ENCODE peak calls at places on chromosomes 13 and 19, in ten cellular contexts. U is cardiac fibroblast, Z is left lung, S is astrocyte of the spinal cord, L is lower leg skin, A is GM23338, E is nephron progenitor cell, V is osteocyte, R is bronchial epithelial cell, M is choroid plexus epithelial cell. Q is an unnamed sample.

GRCh38 chr13:64482373-64482772 is 2747.8 kb downstream of the PCDH9 start:
- DNase-seq in U (peak), Z (no peak), S (no peak), L (no peak), A (no peak), E (no peak), V (no peak), R (no peak), M (no peak), Q (no peak)

GRCh38 chr13:58542530-58542929 is 911.0 kb downstream of the PCDH17 start:
- DNase-seq in U (no peak), Z (no peak), S (no peak), L (no peak), A (no peak), E (no peak), V (no peak), R (no peak), M (no peak), Q (no peak)

GRCh38 chr19:3670796-3671679 is 29.2 kb downstream of the PIP5K1C start:
- DNase-seq in U (peak), Z (peak), S (peak), L (peak), A (no peak), E (no peak), V (no peak), R (no peak), M (peak), Q (no peak)

GRCh38 chr13:95893861-95894260 is 159.3 kb downstream of the UGGT2 start:
- DNase-seq in U (no peak), Z (no peak), S (no peak), L (no peak), A (no peak), E (no peak), V (no peak), R (no peak), M (no peak), Q (no peak)

GRCh38 chr19:6970478-6970877 is 50.8 kb downstream of the MBD3L2B start:
- DNase-seq in U (no peak), Z (no peak), S (no peak), L (no peak), A (no peak), E (no peak), V (no peak), R (no peak), M (no peak), Q (no peak)

GRCh38 chr19:2455481-2456300 is 1.1 kb downstream of the LMNB2 start:
- DNase-seq in U (peak), Z (peak), S (no peak), L (no peak), A (no peak), E (peak), V (peak), R (no peak), M (peak), Q (peak)

GRCh38 chr19:16441661-16442071 is 30.1 kb downstream of the EPS15L1 start:
- DNase-seq in U (no peak), Z (peak), S (no peak), L (no peak), A (peak), E (peak), V (no peak), R (no peak), M (peak), Q (peak)

GRCh38 chr13:42047561-42048322 is 706 bp upstream of the DGKH start:
- DNase-seq in U (peak), Z (peak), S (peak), L (peak), A (peak), E (peak), V (no peak), R (peak), M (peak), Q (peak)

GRCh38 chr13:36026556-36026955 is 104.6 kb downstream of the DCLK1 start:
- DNase-seq in U (peak), Z (no peak), S (no peak), L (no peak), A (no peak), E (no peak), V (no peak), R (no peak), M (peak), Q (no peak)

GRCh38 chr13:63435668-63436275 is 2020.1 kb upstream of the PCDH20 start:
- DNase-seq in U (peak), Z (no peak), S (peak), L (no peak), A (no peak), E (no peak), V (no peak), R (peak), M (peak), Q (peak)

GRCh38 chr19:35040826-35041547 is 534 bp upstream of the HPN start:
- DNase-seq in U (no peak), Z (peak), S (no peak), L (peak), A (peak), E (peak), V (no peak), R (no peak), M (peak), Q (no peak)

GRCh38 chr13:40082644-40083043 is 427.2 kb downstream of the COG6 start:
- DNase-seq in U (no peak), Z (no peak), S (peak), L (no peak), A (no peak), E (no peak), V (no peak), R (no peak), M (peak), Q (no peak)
- TF ChIP-seq CTCF in U (no peak), Z (no peak), S (peak), L (no peak), A (peak), E (no peak), V (no peak), R (no peak), M (peak), Q (no peak)

GRCh38 chr13:94112731-94113130 is 366.8 kb downstream of the DCT start:
- DNase-seq in U (no peak), Z (no peak), S (no peak), L (no peak), A (no peak), E (no peak), V (no peak), R (no peak), M (no peak), Q (no peak)

GRCh38 chr13:94119360-94119936 is 360.0 kb downstream of the DCT start:
- DNase-seq in U (no peak), Z (no peak), S (no peak), L (no peak), A (no peak), E (no peak), V (no peak), R (no peak), M (no peak), Q (no peak)

GRCh38 chr13:94112227-94112626 is 367.3 kb downstream of the DCT start:
- DNase-seq in U (peak), Z (no peak), S (peak), L (peak), A (no peak), E (no peak), V (no peak), R (peak), M (peak), Q (peak)

GRCh38 chr13:94114166-94114565 is 365.3 kb downstream of the DCT start:
- DNase-seq in U (no peak), Z (no peak), S (no peak), L (no peak), A (no peak), E (no peak), V (no peak), R (no peak), M (no peak), Q (no peak)

DNA sequence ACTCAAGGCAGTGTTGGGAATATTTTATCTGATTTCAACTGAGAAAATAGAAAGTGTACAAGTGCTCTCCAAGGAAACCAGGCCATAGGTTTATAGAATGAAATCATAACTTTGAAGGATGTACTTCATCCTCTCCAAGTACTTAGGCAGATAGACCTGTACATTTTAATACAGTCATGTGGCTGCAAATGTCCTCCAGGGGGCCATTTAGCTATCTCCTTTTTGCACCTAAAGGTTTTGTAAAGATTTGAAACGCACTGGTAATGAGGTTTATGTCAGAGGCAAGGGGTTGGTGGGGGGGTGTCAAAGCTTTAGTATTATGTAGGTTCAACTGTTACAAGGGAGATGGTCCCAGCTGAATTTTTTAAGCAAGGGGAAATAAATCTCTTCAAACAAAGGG is 364.4 kb downstream of the DCT start:
- DNase-seq in U (no peak), Z (no peak), S (no peak), L (no peak), A (peak), E (no peak), V (no peak), R (no peak), M (no peak), Q (no peak)
- TF ChIP-seq CTCF in U (no peak), Z (no peak), S (peak), L (no peak), A (peak), E (no peak), V (no peak), R (no peak), M (no peak), Q (no peak)

GRCh38 chr19:42334697-42335373 is 9.4 kb downstream of the MEGF8 start:
- DNase-seq in U (no peak), Z (no peak), S (no peak), L (no peak), A (no peak), E (no peak), V (no peak), R (no peak), M (no peak), Q (no peak)
- TF ChIP-seq CTCF in U (no peak), Z (no peak), S (no peak), L (no peak), A (no peak), E (no peak), V (no peak), R (no peak), M (no peak), Q (no peak)

DNA sequence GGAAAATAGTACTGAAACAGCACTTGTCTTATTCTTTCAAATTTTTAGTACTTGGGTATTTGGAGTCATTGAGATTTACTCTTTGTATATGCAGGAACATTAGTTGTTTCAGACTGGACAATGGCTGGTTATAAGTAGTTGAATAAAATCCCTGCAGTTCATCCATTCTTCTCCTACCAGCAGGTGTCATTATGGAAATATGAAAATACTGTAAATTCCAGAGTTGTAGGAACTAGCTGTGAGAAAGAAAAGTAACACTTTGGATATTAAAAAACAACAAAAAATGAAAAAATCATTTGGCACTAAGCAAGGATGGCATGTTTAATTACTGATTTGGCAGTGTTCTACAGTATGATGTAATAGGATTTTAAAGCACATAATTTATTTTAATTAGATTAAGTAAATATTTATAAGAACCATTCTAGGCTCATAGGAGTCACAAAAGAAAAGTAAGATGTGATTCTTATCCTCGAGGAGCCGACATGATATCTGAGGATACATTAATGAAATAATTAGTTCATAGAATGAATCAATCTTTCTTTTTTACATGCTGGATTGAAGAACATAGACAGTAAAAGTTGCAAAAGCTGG is 155.3 kb downstream of the KCNRG start:
- DNase-seq in U (peak), Z (no peak), S (peak), L (no peak), A (no peak), E (no peak), V (no peak), R (peak), M (peak), Q (peak)
- TF ChIP-seq CTCF in U (peak), Z (peak), S (peak), L (no peak), A (no peak), E (no peak), V (peak), R (peak), M (peak), Q (peak)